ENCODE peak calls at places on chromosomes 16 and 17, in seven cellular contexts. C, S, H, N, I, K and R are unnamed samples.

GRCh38 chr16:72875291-72876036 is 172.5 kb downstream of the ZFHX3 start:
- DNase-seq in C (no peak), S (no peak), H (peak), N (no peak), I (no peak), K (no peak), R (no peak)

GRCh38 chr16:15948532-15949209 is 745 bp upstream of the ABCC1 start:
- DNase-seq in C (no peak), S (no peak), H (no peak), N (no peak), I (no peak), K (no peak), R (no peak)

GRCh38 chr17:17778308-17779014 is 58.3 kb downstream of the SREBF1 start:
- DNase-seq in C (no peak), S (peak), H (peak), N (no peak), I (no peak), K (no peak), R (no peak)

GRCh38 chr16:1800703-1801102 is 7.2 kb upstream of the IGFALS start:
- DNase-seq in C (no peak), S (peak), H (no peak), N (no peak), I (no peak), K (no peak), R (no peak)

GRCh38 chr17:44209786-44210341 is 9.6 kb downstream of the UBTF start:
- DNase-seq in C (no peak), S (no peak), H (no peak), N (no peak), I (no peak), K (no peak), R (no peak)

GRCh38 chr17:29027521-29027920 is 15.4 kb upstream of the PIPOX start:
- DNase-seq in C (no peak), S (no peak), H (no peak), N (no peak), I (no peak), K (no peak), R (no peak)

GRCh38 chr17:50774225-50774803 is 7.0 kb upstream of the ANKRD40CL start:
- DNase-seq in C (no peak), S (peak), H (peak), N (no peak), I (no peak), K (no peak), R (no peak)

GRCh38 chr16:14344292-14344691 is 273.2 kb downstream of the MRTFB start:
- DNase-seq in C (no peak), S (no peak), H (no peak), N (no peak), I (no peak), K (no peak), R (no peak)

GRCh38 chr16:88454315-88455057 is 1.4 kb downstream of the ZFPM1 start:
- DNase-seq in C (no peak), S (no peak), H (no peak), N (no peak), I (no peak), K (peak), R (no peak)

GRCh38 chr17:39576187-39576586 is 31.5 kb downstream of the NEUROD2 start:
- DNase-seq in C (peak), S (no peak), H (no peak), N (no peak), I (no peak), K (no peak), R (no peak)

GRCh38 chr17:78535285-78536197 is 41.7 kb downstream of the DNAH17 start:
- DNase-seq in C (no peak), S (peak), H (no peak), N (no peak), I (no peak), K (peak), R (no peak)

GRCh38 chr16:81263470-81264200 is 25.1 kb downstream of the BCO1 start:
- DNase-seq in C (no peak), S (peak), H (no peak), N (no peak), I (no peak), K (no peak), R (no peak)
- TF ChIP-seq CTCF in C (no peak), S (no peak), H (no peak), N (no peak), I (peak), K (no peak), R (no peak)

GRCh38 chr16:23877107-23878070 is 41.6 kb downstream of the PRKCB start:
- DNase-seq in C (no peak), S (no peak), H (no peak), N (no peak), I (no peak), K (peak), R (no peak)
- TF ChIP-seq CTCF in C (no peak), S (no peak), H (no peak), N (no peak), I (no peak), K (peak), R (no peak)

GRCh38 chr16:54846761-54847160 is 83.9 kb upstream of the IRX5 start:
- DNase-seq in C (no peak), S (no peak), H (no peak), N (no peak), I (no peak), K (no peak), R (no peak)
- TF ChIP-seq CTCF in C (no peak), S (no peak), H (no peak), N (no peak), I (no peak), K (no peak), R (no peak)

GRCh38 chr17:13027246-13027645 is 9.4 kb upstream of the ELAC2 start:
- DNase-seq in C (no peak), S (no peak), H (peak), N (no peak), I (no peak), K (no peak), R (no peak)

GRCh38 chr17:13030459-13031305 is 12.9 kb upstream of the ELAC2 start:
- DNase-seq in C (no peak), S (no peak), H (no peak), N (no peak), I (no peak), K (peak), R (no peak)

GRCh38 chr17:13036776-13037175 is 18.9 kb upstream of the ELAC2 start:
- DNase-seq in C (no peak), S (no peak), H (no peak), N (no peak), I (no peak), K (no peak), R (no peak)

GRCh38 chr17:13029340-13029739 is 11.5 kb upstream of the ELAC2 start:
- DNase-seq in C (no peak), S (no peak), H (peak), N (no peak), I (no peak), K (no peak), R (no peak)

GRCh38 chr17:13031718-13032350 is 14.0 kb upstream of the ELAC2 start:
- DNase-seq in C (peak), S (peak), H (no peak), N (no peak), I (no peak), K (peak), R (no peak)
- TF ChIP-seq CTCF in C (peak), S (no peak), H (peak), N (peak), I (peak), K (peak), R (peak)

GRCh38 chr16:65548470-65548869 is 426.6 kb upstream of the CDH11 start:
- DNase-seq in C (peak), S (no peak), H (no peak), N (no peak), I (no peak), K (no peak), R (no peak)
- TF ChIP-seq CTCF in C (no peak), S (no peak), H (no peak), N (peak), I (peak), K (no peak), R (no peak)

GRCh38 chr17:10127819-10128375 is 70.5 kb downstream of the GAS7 start:
- DNase-seq in C (no peak), S (peak), H (peak), N (peak), I (peak), K (no peak), R (peak)
- TF ChIP-seq CTCF in C (no peak), S (no peak), H (no peak), N (peak), I (no peak), K (no peak), R (no peak)

GRCh38 chr17:19933221-19933620 is 44.4 kb downstream of the AKAP10 start:
- DNase-seq in C (no peak), S (no peak), H (no peak), N (no peak), I (no peak), K (no peak), R (no peak)
- TF ChIP-seq CTCF in C (no peak), S (no peak), H (no peak), N (no peak), I (no peak), K (no peak), R (no peak)

GRCh38 chr17:58378895-58379824 is 27.2 kb upstream of the SUPT4H1 start:
- DNase-seq in C (no peak), S (no peak), H (no peak), N (no peak), I (no peak), K (no peak), R (no peak)

GRCh38 chr17:58382108-58382884 is 30.3 kb upstream of the SUPT4H1 start:
- DNase-seq in C (no peak), S (no peak), H (no peak), N (no peak), I (no peak), K (no peak), R (no peak)

GRCh38 chr17:58382885-58383248 is 30.9 kb upstream of the SUPT4H1 start:
- DNase-seq in C (no peak), S (no peak), H (no peak), N (no peak), I (no peak), K (no peak), R (no peak)

GRCh38 chr17:58380207-58381123 is 28.5 kb upstream of the SUPT4H1 start:
- DNase-seq in C (no peak), S (no peak), H (no peak), N (no peak), I (no peak), K (no peak), R (no peak)

DNA sequence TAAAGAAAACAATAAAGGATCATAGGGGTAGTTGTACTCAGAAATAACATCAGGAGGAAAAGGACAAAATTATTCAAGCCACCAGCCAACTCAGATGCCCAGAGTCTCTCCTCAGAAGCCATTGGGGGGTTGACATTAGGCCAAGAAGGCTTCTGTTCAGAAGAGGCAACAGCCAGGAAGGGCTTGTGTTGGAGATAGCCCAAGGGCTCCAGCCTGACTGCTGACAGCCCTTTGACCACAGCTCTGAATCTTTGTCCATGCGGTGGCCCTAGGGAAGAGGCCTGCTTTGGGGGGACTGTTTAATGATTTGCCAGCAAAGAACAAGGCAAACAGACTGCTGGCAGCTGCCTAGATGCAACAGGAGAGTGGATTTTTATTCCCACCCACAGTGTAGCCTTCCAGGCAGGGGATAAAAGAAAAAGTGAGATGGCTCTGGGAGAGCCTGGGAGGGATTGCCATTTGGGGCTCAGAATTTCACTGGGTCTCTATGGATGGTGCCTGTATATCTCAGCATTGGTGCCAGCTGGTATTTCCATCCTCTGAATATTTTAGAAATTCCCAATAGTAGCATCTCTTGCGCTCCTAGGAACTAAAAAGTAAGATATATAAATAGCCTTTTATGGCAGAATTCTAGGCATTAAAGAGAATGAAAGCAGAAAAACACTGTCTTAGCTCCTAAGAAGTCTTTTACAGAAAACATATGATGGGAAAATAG is 29.3 kb upstream of the SUPT4H1 start:
- DNase-seq in C (no peak), S (no peak), H (no peak), N (no peak), I (no peak), K (no peak), R (no peak)
- TF ChIP-seq CTCF in C (no peak), S (no peak), H (no peak), N (no peak), I (no peak), K (no peak), R (no peak)